ENCODE peak calls at places on chromosomes 3 and 15, in four cellular contexts. X is ELF-1; E is activated T-cell treated with anti-CD3 and anti-CD28 coated beads, Interleukin-2, amount 50 U/mL, for 4 hours; F is foreskin fibroblast. N is an unnamed sample.

GRCh38 chr3:191136347-191136746 is 62.7 kb upstream of the OSTN start:
- DNase-seq in X (no peak), E (no peak), F (no peak), N (no peak)

GRCh38 chr3:131432441-131432840 is 50.9 kb downstream of the NUDT16 start:
- DNase-seq in X (no peak), E (no peak), F (no peak), N (no peak)

GRCh38 chr3:37174532-37175126 is at the start of gene LRRFIP2:
- DNase-seq in X (no peak), E (no peak), F (peak; percentile 56), N (peak; percentile 6)

GRCh38 chr15:99704444-99704838 is 28.8 kb downstream of the LYSMD4 start:
- DNase-seq in X (peak; percentile 32), E (no peak), F (peak; percentile 71), N (no peak)

GRCh38 chr3:42507252-42507651 is 4.8 kb downstream of the VIPR1 start:
- DNase-seq in X (peak; percentile 74), E (no peak), F (no peak), N (no peak)

GRCh38 chr3:87614998-87615397 is 338.6 kb upstream of the POU1F1 start:
- DNase-seq in X (no peak), E (no peak), F (no peak), N (no peak)

GRCh38 chr15:57634290-57634689 is 42.6 kb downstream of the MYZAP start:
- DNase-seq in X (no peak), E (no peak), F (no peak), N (no peak)

GRCh38 chr3:113179235-113179829 is 32.0 kb upstream of the BOC start:
- DNase-seq in X (no peak), E (no peak), F (no peak), N (no peak)

GRCh38 chr3:117589454-117589853 is 879.9 kb downstream of the TUSC7 start:
- DNase-seq in X (peak; percentile 24), E (no peak), F (no peak), N (no peak)

GRCh38 chr15:87816016-87816415 is 440.5 kb downstream of the NTRK3 start:
- DNase-seq in X (no peak), E (no peak), F (peak; percentile 26), N (no peak)

GRCh38 chr3:38114875-38115644 is 21.9 kb downstream of the ACAA1 start:
- DNase-seq in X (no peak), E (no peak), F (no peak), N (no peak)

GRCh38 chr15:84747423-84748273 is 744 bp upstream of the ZNF592 start:
- DNase-seq in X (peak; percentile 85), E (peak; percentile 53), F (peak; percentile 51), N (peak; percentile 46)

GRCh38 chr3:59320080-59320479 is 270.3 kb upstream of the CFAP20DC start:
- DNase-seq in X (peak; percentile 80), E (no peak), F (no peak), N (no peak)

GRCh38 chr15:89175617-89176191 is 45.7 kb downstream of the RLBP1 start:
- DNase-seq in X (no peak), E (no peak), F (no peak), N (no peak)